ENCODE peak calls at places on chromosomes 16 and 17, in six cellular contexts. F is NCI-H1436, X is left cardiac atrium, I is GM12878, U is HT1080, E is Kasumi-1. S is an unnamed sample.

GRCh38 chr16:59108374-59108773 is 374.3 kb upstream of the GOT2 start:
- DNase-seq in X (no peak), E (no peak), I (no peak), F (no peak), U (no peak), S (no peak)

GRCh38 chr17:5711344-5711743 is 127.0 kb upstream of the NLRP1 start:
- DNase-seq in E (no peak), X (no peak), F (no peak), I (no peak), U (no peak), S (no peak)

GRCh38 chr16:2157480-2158261 is 2.1 kb downstream of the TRAF7 start:
- DNase-seq in U (no peak), I (no peak), E (no peak), F (no peak), X (no peak), S (no peak)

GRCh38 chr16:75385507-75386152 is 47.7 kb downstream of the CFDP1 start:
- DNase-seq in E (peak), I (peak), U (peak), F (peak), X (no peak), S (no peak)

GRCh38 chr17:50914510-50914849 is 48.3 kb upstream of the TOB1 start:
- DNase-seq in U (no peak), F (no peak), E (no peak), I (no peak), X (no peak), S (no peak)

GRCh38 chr16:81715358-81716196 is 63.5 kb upstream of the PLCG2 start:
- DNase-seq in X (no peak), F (no peak), E (no peak), I (peak), U (no peak), S (no peak)

GRCh38 chr17:71799657-71800056 is 321.2 kb upstream of the SOX9 start:
- DNase-seq in F (no peak), X (no peak), U (no peak), I (no peak), E (no peak), S (no peak)

GRCh38 chr16:10509534-10510025 is 70.8 kb downstream of the EMP2 start:
- DNase-seq in X (peak), U (peak), F (peak), E (peak), I (peak), S (no peak)

GRCh38 chr17:58039975-58040374 is 32.9 kb upstream of the SRSF1 start:
- DNase-seq in U (no peak), I (no peak), X (no peak), F (no peak), E (no peak), S (no peak)

GRCh38 chr16:47777191-47777590 is 316.1 kb downstream of the PHKB start:
- DNase-seq in X (no peak), F (no peak), U (peak), I (no peak), E (no peak), S (no peak)

GRCh38 chr17:79026345-79027273 is 2.6 kb downstream of the C1QTNF1 start:
- DNase-seq in U (peak), X (peak), I (no peak), E (no peak), F (no peak), S (peak)

GRCh38 chr16:11067266-11067665 is 122.9 kb downstream of the CLEC16A start:
- DNase-seq in E (no peak), I (no peak), X (no peak), F (no peak), U (no peak), S (no peak)

GRCh38 chr17:35498429-35499178 is 38.9 kb downstream of the SLFN12L start:
- DNase-seq in F (no peak), U (no peak), X (no peak), I (no peak), E (no peak), S (no peak)

GRCh38 chr17:57535652-57536018 is 209.5 kb downstream of the CCDC182 start:
- DNase-seq in F (no peak), X (no peak), U (no peak), I (no peak), E (no peak), S (no peak)

GRCh38 chr17:54941285-54941684 is 27.2 kb downstream of the COX11 start:
- DNase-seq in U (no peak), F (no peak), E (no peak), X (no peak), I (no peak), S (no peak)

GRCh38 chr16:77898671-77899211 is 110.4 kb downstream of the VAT1L start:
- DNase-seq in U (no peak), X (no peak), E (no peak), F (peak), I (no peak), S (no peak)

GRCh38 chr17:81577278-81578000 is 25.3 kb upstream of the FAAP100 start:
- DNase-seq in X (no peak), F (no peak), U (peak), I (no peak), E (peak), S (no peak)

GRCh38 chr16:11742041-11742535 is 569 bp downstream of the TXNDC11 start:
- DNase-seq in I (no peak), E (no peak), X (peak), F (peak), U (no peak), S (peak)

GRCh38 chr17:38325221-38325851 is 18.4 kb downstream of the GPR179 start:
- DNase-seq in I (no peak), U (no peak), E (no peak), F (no peak), X (no peak), S (no peak)

GRCh38 chr17:17414316-17414937 is 62.4 kb upstream of the MED9 start:
- DNase-seq in U (peak), E (no peak), I (no peak), F (no peak), X (no peak), S (peak)

GRCh38 chr16:27298132-27298531 is 15.6 kb upstream of the IL4R start:
- DNase-seq in I (no peak), F (no peak), U (no peak), E (no peak), X (no peak), S (no peak)

GRCh38 chr16:11627822-11628457 is 40.3 kb upstream of the SNN start:
- DNase-seq in E (no peak), U (peak), F (no peak), I (no peak), X (peak), S (no peak)

GRCh38 chr16:22300427-22301071 is 3.3 kb downstream of the POLR3E start:
- DNase-seq in I (no peak), U (peak), E (peak), F (no peak), X (peak), S (peak)

GRCh38 chr17:72457712-72458111 is 336.9 kb downstream of the SOX9 start:
- DNase-seq in U (no peak), X (no peak), I (no peak), E (no peak), F (no peak), S (no peak)

GRCh38 chr16:30368122-30368791 is 2.0 kb downstream of the TBC1D10B start:
- DNase-seq in E (peak), I (no peak), X (peak), U (peak), F (no peak), S (no peak)

GRCh38 chr17:77353684-77354419 is 213.1 kb downstream of the SEC14L1 start:
- DNase-seq in X (no peak), F (no peak), E (no peak), U (no peak), I (no peak), S (no peak)

GRCh38 chr17:40362696-40363479 is 1.6 kb downstream of the GJD3 start:
- DNase-seq in U (peak), I (no peak), E (peak), F (peak), X (peak), S (peak)

GRCh38 chr17:3947318-3947810 is 16.9 kb downstream of the ATP2A3 start:
- DNase-seq in F (no peak), X (no peak), E (no peak), U (no peak), I (no peak), S (no peak)

GRCh38 chr17:39144414-39144813 is 7.0 kb downstream of the PLXDC1 start:
- DNase-seq in E (no peak), U (peak), X (peak), F (no peak), I (no peak), S (peak)

GRCh38 chr17:21125862-21126261 is 902 bp upstream of the DHRS7B start:
- DNase-seq in E (peak), I (no peak), F (no peak), X (no peak), U (no peak), S (no peak)

GRCh38 chr16:53502331-53503269 is at the start of gene AKTIP:
- DNase-seq in E (no peak), I (no peak), U (no peak), F (peak), X (peak), S (no peak)

GRCh38 chr17:40191237-40192208 is 14.3 kb downstream of the RAPGEFL1 start:
- DNase-seq in U (no peak), F (peak), E (peak), I (peak), X (peak), S (peak)

S was measured in heart left ventricle.